ENCODE peak calls at places on chromosomes 3 and 15, in four cellular contexts. S is neuronal stem cell, M is MM.1S, W is hepatocyte. R is an unnamed sample.

GRCh38 chr3:81249540-81250029 is 511.9 kb downstream of the GBE1 start:
- DNase-seq in S (no peak), M (no peak), W (peak; percentile 66), R (no peak)

GRCh38 chr3:46699846-46700523 is 1.2 kb upstream of the TMIE start:
- DNase-seq in S (no peak), M (no peak), W (no peak), R (no peak)

GRCh38 chr3:153626158-153626557 is 464.1 kb downstream of the RAP2B start:
- DNase-seq in S (no peak), M (no peak), W (no peak), R (no peak)

GRCh38 chr15:26628071-26628470 is 144.8 kb downstream of the GABRB3 start:
- DNase-seq in S (no peak), M (no peak), W (peak; percentile 41), R (no peak)

GRCh38 chr15:43854801-43855200 is 28.0 kb downstream of the WDR76 start:
- DNase-seq in S (no peak), M (no peak), W (no peak), R (no peak)

GRCh38 chr3:177554900-177555759 is 357.8 kb upstream of the TBL1XR1 start:
- DNase-seq in S (no peak), M (peak; percentile 96), W (no peak), R (peak; percentile 31)

GRCh38 chr15:101126618-101127502 is 125.0 kb downstream of the CHSY1 start:
- DNase-seq in S (no peak), M (peak; percentile 48), W (no peak), R (no peak)

GRCh38 chr3:113008117-113008516 is 17.3 kb downstream of the GTPBP8 start:
- DNase-seq in S (no peak), M (no peak), W (no peak), R (no peak)

GRCh38 chr15:101250331-101250730 is 1.5 kb downstream of the CHSY1 start:
- DNase-seq in S (no peak), M (no peak), W (no peak), R (no peak)

GRCh38 chr3:174821477-174821876 is 37.7 kb upstream of the NAALADL2 start:
- DNase-seq in S (no peak), M (no peak), W (peak; percentile 24), R (no peak)

GRCh38 chr3:47113669-47114365 is 50.1 kb downstream of the SETD2 start:
- DNase-seq in S (no peak), M (no peak), W (no peak), R (no peak)

GRCh38 chr3:170469151-170470062 is 50.7 kb downstream of the CLDN11 start:
- DNase-seq in S (no peak), M (no peak), W (peak; percentile 37), R (no peak)

GRCh38 chr3:171813897-171814460 is 3.7 kb upstream of the PLD1 start:
- DNase-seq in S (no peak), M (no peak), W (no peak), R (no peak)

GRCh38 chr3:160999268-160999667 is 105.9 kb downstream of the B3GALNT1 start:
- DNase-seq in S (no peak), M (no peak), W (no peak), R (no peak)

GRCh38 chr15:62850791-62851291 is 191.7 kb upstream of the TPM1 start:
- DNase-seq in S (peak; percentile 23), M (no peak), W (no peak), R (no peak)

GRCh38 chr15:99981223-99981647 is 248.0 kb upstream of the LYSMD4 start:
- DNase-seq in S (no peak), M (no peak), W (no peak), R (peak; percentile 72)

GRCh38 chr15:78407889-78408640 is 30.0 kb upstream of the IREB2 start:
- DNase-seq in S (no peak), M (no peak), W (no peak), R (no peak)

GRCh38 chr3:167705840-167706239 is 28.9 kb downstream of the PDCD10 start:
- DNase-seq in S (no peak), M (no peak), W (no peak), R (no peak)

GRCh38 chr3:5276953-5277352 is 89.4 kb downstream of the EDEM1 start:
- DNase-seq in S (no peak), M (no peak), W (no peak), R (no peak)

DNA sequence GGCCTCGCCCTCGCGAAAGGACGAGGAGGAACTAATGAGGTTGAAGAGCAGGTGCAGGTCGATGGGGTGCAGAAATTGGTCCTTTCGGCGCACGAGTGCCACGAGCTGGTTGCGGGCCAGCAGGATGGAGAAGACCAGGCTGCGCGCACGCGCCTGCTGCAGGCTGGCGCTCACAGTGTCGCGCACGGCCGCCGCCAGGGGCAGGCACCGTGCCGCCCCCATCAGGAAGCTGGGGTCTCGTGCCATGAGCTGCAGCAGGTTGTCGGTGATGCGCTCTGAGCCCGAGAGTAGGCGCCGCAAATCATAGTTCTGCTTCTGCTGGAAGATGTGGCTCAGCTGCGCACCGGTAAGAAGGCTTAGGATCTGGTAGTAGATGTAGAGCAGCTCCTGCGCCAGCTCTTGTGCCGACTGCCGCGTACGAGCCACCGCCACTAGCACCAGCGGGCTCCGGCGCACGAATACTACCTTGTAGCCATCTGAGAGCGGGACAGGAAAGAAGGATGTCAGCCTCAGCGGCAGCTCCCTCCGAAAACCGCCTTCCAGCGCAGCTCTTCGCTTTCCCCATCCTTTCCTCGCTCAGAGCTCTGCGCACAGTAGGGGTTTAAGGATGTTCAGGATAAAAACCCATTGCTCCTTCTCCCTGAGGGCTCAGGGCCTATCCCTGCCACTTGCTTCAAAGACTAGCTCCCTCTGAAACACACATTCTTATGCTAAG is 6.9 kb upstream of the MST1R start:
- DNase-seq in S (no peak), M (no peak), W (no peak), R (peak; percentile 82)
- H3K4me3 ChIP-seq in S (no peak overlapping the region), M (no peak overlapping the region), W (no peak overlapping the region), R (peak overlapping the region; percentile 25)

GRCh38 chr15:48358681-48359152 is 27.5 kb downstream of the DUT start:
- DNase-seq in S (no peak), M (no peak), W (no peak), R (no peak)
- H3K4me3 ChIP-seq in S (no peak overlapping the region), M (no peak overlapping the region), W (no peak overlapping the region), R (no peak overlapping the region)

GRCh38 chr3:151328298-151329036 is 882 bp downstream of the P2RY13 start:
- DNase-seq in S (no peak), M (no peak), W (no peak), R (no peak)
- H3K4me3 ChIP-seq in S (no peak overlapping the region), M (no peak overlapping the region), W (no peak overlapping the region), R (no peak overlapping the region)

GRCh38 chr3:158355623-158356588 is 215.1 kb upstream of the MLF1 start:
- DNase-seq in S (no peak), M (peak; percentile 95), W (no peak), R (no peak)
- H3K4me3 ChIP-seq in S (no peak overlapping the region), M (peak overlapping the region; percentile 47), W (no peak overlapping the region), R (no peak overlapping the region)

R was measured in H7.